ENCODE peak calls at places on chromosome 22, in eight cellular contexts. One of them, this sample, is unnamed.

GRCh38 chr22:40525250-40525884 is 111.2 kb downstream of the MRTFA start:
- DNase-seq in astrocyte of the cerebellum: no peak
- DNase-seq in RWPE1: no peak
- DNase-seq in foreskin fibroblast: peak
- DNase-seq in tibial artery: peak
- DNase-seq in PC-3: peak
- DNase-seq in A549: no peak
- DNase-seq in fibroblast of lung: peak
- DNase-seq in this sample: peak

GRCh38 chr22:33831207-33831606 is 89.1 kb downstream of the LARGE1 start:
- DNase-seq in RWPE1: no peak
- DNase-seq in A549: no peak
- DNase-seq in fibroblast of lung: no peak
- DNase-seq in PC-3: no peak
- DNase-seq in tibial artery: no peak
- DNase-seq in foreskin fibroblast: no peak
- DNase-seq in astrocyte of the cerebellum: no peak
- DNase-seq in this sample: no peak

GRCh38 chr22:30249049-30250038 is 2.8 kb upstream of the LIF start:
- DNase-seq in A549: no peak
- DNase-seq in astrocyte of the cerebellum: no peak
- DNase-seq in foreskin fibroblast: peak
- DNase-seq in fibroblast of lung: peak
- DNase-seq in RWPE1: no peak
- DNase-seq in PC-3: no peak
- DNase-seq in tibial artery: peak
- DNase-seq in this sample: no peak

GRCh38 chr22:44544523-44545433 is 46.7 kb upstream of the RTL6 start:
- DNase-seq in fibroblast of lung: no peak
- DNase-seq in A549: no peak
- DNase-seq in PC-3: no peak
- DNase-seq in foreskin fibroblast: no peak
- DNase-seq in RWPE1: no peak
- DNase-seq in tibial artery: no peak
- DNase-seq in astrocyte of the cerebellum: no peak
- DNase-seq in this sample: no peak

GRCh38 chr22:37953062-37953436 is 352 bp downstream of the C22orf23 start:
- DNase-seq in PC-3: no peak
- DNase-seq in foreskin fibroblast: no peak
- DNase-seq in fibroblast of lung: no peak
- DNase-seq in A549: peak
- DNase-seq in tibial artery: no peak
- DNase-seq in astrocyte of the cerebellum: no peak
- DNase-seq in RWPE1: peak
- DNase-seq in this sample: no peak

GRCh38 chr22:32823024-32823730 is 21.7 kb downstream of the TIMP3 start:
- DNase-seq in RWPE1: no peak
- DNase-seq in tibial artery: no peak
- DNase-seq in A549: peak
- DNase-seq in astrocyte of the cerebellum: peak
- DNase-seq in fibroblast of lung: no peak
- DNase-seq in foreskin fibroblast: peak
- DNase-seq in PC-3: peak
- DNase-seq in this sample: peak

GRCh38 chr22:44363980-44364749 is 51.4 kb upstream of the SHISAL1 start:
- DNase-seq in A549: no peak
- DNase-seq in fibroblast of lung: no peak
- DNase-seq in astrocyte of the cerebellum: no peak
- DNase-seq in foreskin fibroblast: no peak
- DNase-seq in tibial artery: peak
- DNase-seq in RWPE1: no peak
- DNase-seq in PC-3: no peak
- DNase-seq in this sample: no peak

GRCh38 chr22:35921777-35922176 is 106.8 kb downstream of the RBFOX2 start:
- DNase-seq in A549: peak
- DNase-seq in PC-3: peak
- DNase-seq in astrocyte of the cerebellum: peak
- DNase-seq in RWPE1: peak
- DNase-seq in fibroblast of lung: peak
- DNase-seq in tibial artery: peak
- DNase-seq in foreskin fibroblast: peak
- DNase-seq in this sample: peak

GRCh38 chr22:50720861-50721844 is 16.9 kb upstream of the ACR start:
- DNase-seq in tibial artery: no peak
- DNase-seq in A549: no peak
- DNase-seq in astrocyte of the cerebellum: no peak
- DNase-seq in RWPE1: no peak
- DNase-seq in fibroblast of lung: no peak
- DNase-seq in foreskin fibroblast: no peak
- DNase-seq in PC-3: no peak
- DNase-seq in this sample: no peak

GRCh38 chr22:40602231-40602630 is 34.3 kb downstream of the MRTFA start:
- DNase-seq in A549: no peak
- DNase-seq in PC-3: no peak
- DNase-seq in astrocyte of the cerebellum: no peak
- DNase-seq in fibroblast of lung: peak
- DNase-seq in RWPE1: no peak
- DNase-seq in tibial artery: no peak
- DNase-seq in foreskin fibroblast: no peak
- DNase-seq in this sample: no peak

GRCh38 chr22:23386245-23386631 is 193.9 kb downstream of the IGLL1 start:
- DNase-seq in PC-3: no peak
- DNase-seq in fibroblast of lung: no peak
- DNase-seq in RWPE1: no peak
- DNase-seq in foreskin fibroblast: no peak
- DNase-seq in astrocyte of the cerebellum: no peak
- DNase-seq in tibial artery: peak
- DNase-seq in A549: no peak
- DNase-seq in this sample: no peak

GRCh38 chr22:23904855-23905254 is 10.7 kb downstream of the MIF start:
- DNase-seq in fibroblast of lung: peak
- DNase-seq in PC-3: no peak
- DNase-seq in RWPE1: no peak
- DNase-seq in A549: no peak
- DNase-seq in foreskin fibroblast: peak
- DNase-seq in tibial artery: no peak
- DNase-seq in astrocyte of the cerebellum: no peak
- DNase-seq in this sample: no peak

GRCh38 chr22:19596680-19597398 is 72.6 kb upstream of the CLDN5 start:
- DNase-seq in A549: no peak
- DNase-seq in PC-3: no peak
- DNase-seq in fibroblast of lung: no peak
- DNase-seq in foreskin fibroblast: no peak
- DNase-seq in astrocyte of the cerebellum: no peak
- DNase-seq in RWPE1: no peak
- DNase-seq in tibial artery: no peak
- DNase-seq in this sample: no peak

GRCh38 chr22:30561402-30562154 is 12.9 kb downstream of the GAL3ST1 start:
- DNase-seq in RWPE1: no peak
- DNase-seq in astrocyte of the cerebellum: no peak
- DNase-seq in foreskin fibroblast: no peak
- DNase-seq in fibroblast of lung: no peak
- DNase-seq in tibial artery: no peak
- DNase-seq in PC-3: no peak
- DNase-seq in A549: no peak
- DNase-seq in this sample: no peak

GRCh38 chr22:49958961-49959781 is 1.4 kb upstream of the PIM3 start:
- DNase-seq in RWPE1: no peak
- DNase-seq in foreskin fibroblast: no peak
- DNase-seq in fibroblast of lung: no peak
- DNase-seq in PC-3: no peak
- DNase-seq in astrocyte of the cerebellum: no peak
- DNase-seq in tibial artery: no peak
- DNase-seq in A549: no peak
- DNase-seq in this sample: no peak

GRCh38 chr22:37061611-37062365 is 10.2 kb downstream of the KCTD17 start:
- DNase-seq in tibial artery: no peak
- DNase-seq in astrocyte of the cerebellum: no peak
- DNase-seq in PC-3: no peak
- DNase-seq in foreskin fibroblast: no peak
- DNase-seq in RWPE1: no peak
- DNase-seq in fibroblast of lung: no peak
- DNase-seq in A549: no peak
- DNase-seq in this sample: no peak

GRCh38 chr22:38271927-38272372 is 860 bp downstream of the TMEM184B start:
- DNase-seq in PC-3: peak
- DNase-seq in foreskin fibroblast: no peak
- DNase-seq in RWPE1: peak
- DNase-seq in tibial artery: no peak
- DNase-seq in A549: no peak
- DNase-seq in astrocyte of the cerebellum: no peak
- DNase-seq in fibroblast of lung: no peak
- DNase-seq in this sample: no peak

GRCh38 chr22:20135265-20135664 is 3.7 kb downstream of the ZDHHC8 start:
- DNase-seq in PC-3: no peak
- DNase-seq in RWPE1: no peak
- DNase-seq in A549: no peak
- DNase-seq in fibroblast of lung: no peak
- DNase-seq in tibial artery: no peak
- DNase-seq in astrocyte of the cerebellum: no peak
- DNase-seq in foreskin fibroblast: no peak
- DNase-seq in this sample: no peak

DNA sequence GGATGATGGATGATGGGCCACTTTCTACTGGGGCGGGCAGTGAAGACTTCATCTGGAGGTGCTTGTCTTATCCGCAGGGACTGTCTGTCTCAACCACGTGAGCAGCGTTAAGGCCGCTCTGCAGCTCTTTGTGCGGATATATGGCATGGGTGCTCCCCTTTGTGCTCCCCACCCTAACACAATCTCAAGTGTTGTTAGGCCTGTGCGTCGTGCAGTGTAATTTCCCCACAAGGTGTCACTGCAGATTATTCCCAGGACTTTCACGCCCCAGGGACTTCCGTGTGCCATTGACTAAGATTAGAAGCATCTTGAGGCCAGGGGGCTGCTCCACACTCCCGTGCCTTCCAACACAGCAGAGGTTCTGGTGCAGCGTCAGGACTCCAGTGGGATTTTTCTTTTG is 65.3 kb downstream of the TBC1D22A start:
- DNase-seq in PC-3: no peak
- DNase-seq in A549: no peak
- DNase-seq in foreskin fibroblast: no peak
- DNase-seq in RWPE1: no peak
- DNase-seq in astrocyte of the cerebellum: no peak
- DNase-seq in fibroblast of lung: no peak
- DNase-seq in tibial artery: no peak
- DNase-seq in this sample: no peak
- TF ChIP-seq CTCF in PC-3: no peak
- TF ChIP-seq CTCF in A549: no peak
- TF ChIP-seq CTCF in foreskin fibroblast: no peak
- TF ChIP-seq CTCF in RWPE1: no peak
- TF ChIP-seq CTCF in astrocyte of the cerebellum: no peak
- TF ChIP-seq CTCF in fibroblast of lung: no peak
- TF ChIP-seq CTCF in tibial artery: no peak
- TF ChIP-seq CTCF in this sample: peak

GRCh38 chr22:48690583-48691317 is 1136.9 kb downstream of the BRD1 start:
- DNase-seq in A549: no peak
- DNase-seq in RWPE1: no peak
- DNase-seq in foreskin fibroblast: no peak
- DNase-seq in astrocyte of the cerebellum: no peak
- DNase-seq in fibroblast of lung: no peak
- DNase-seq in tibial artery: no peak
- DNase-seq in PC-3: no peak
- DNase-seq in this sample: no peak
- TF ChIP-seq CTCF in A549: no peak
- TF ChIP-seq CTCF in RWPE1: no peak
- TF ChIP-seq CTCF in foreskin fibroblast: no peak
- TF ChIP-seq CTCF in astrocyte of the cerebellum: no peak
- TF ChIP-seq CTCF in fibroblast of lung: no peak
- TF ChIP-seq CTCF in tibial artery: no peak
- TF ChIP-seq CTCF in PC-3: no peak
- TF ChIP-seq CTCF in this sample: no peak

GRCh38 chr22:43272301-43272700 is 70.9 kb downstream of the SCUBE1 start:
- DNase-seq in A549: no peak
- DNase-seq in fibroblast of lung: no peak
- DNase-seq in foreskin fibroblast: no peak
- DNase-seq in PC-3: no peak
- DNase-seq in RWPE1: no peak
- DNase-seq in tibial artery: no peak
- DNase-seq in astrocyte of the cerebellum: no peak
- DNase-seq in this sample: no peak

GRCh38 chr22:43270949-43271348 is 72.2 kb downstream of the SCUBE1 start:
- DNase-seq in fibroblast of lung: no peak
- DNase-seq in A549: no peak
- DNase-seq in PC-3: no peak
- DNase-seq in tibial artery: no peak
- DNase-seq in foreskin fibroblast: no peak
- DNase-seq in RWPE1: no peak
- DNase-seq in astrocyte of the cerebellum: no peak
- DNase-seq in this sample: no peak

GRCh38 chr22:43268261-43268660 is 74.9 kb downstream of the SCUBE1 start:
- DNase-seq in astrocyte of the cerebellum: no peak
- DNase-seq in A549: no peak
- DNase-seq in PC-3: no peak
- DNase-seq in fibroblast of lung: no peak
- DNase-seq in RWPE1: no peak
- DNase-seq in foreskin fibroblast: no peak
- DNase-seq in tibial artery: no peak
- DNase-seq in this sample: no peak

GRCh38 chr22:43269325-43270040 is 73.7 kb downstream of the SCUBE1 start:
- DNase-seq in foreskin fibroblast: no peak
- DNase-seq in PC-3: no peak
- DNase-seq in fibroblast of lung: no peak
- DNase-seq in A549: no peak
- DNase-seq in tibial artery: no peak
- DNase-seq in astrocyte of the cerebellum: no peak
- DNase-seq in RWPE1: no peak
- DNase-seq in this sample: no peak

DNA sequence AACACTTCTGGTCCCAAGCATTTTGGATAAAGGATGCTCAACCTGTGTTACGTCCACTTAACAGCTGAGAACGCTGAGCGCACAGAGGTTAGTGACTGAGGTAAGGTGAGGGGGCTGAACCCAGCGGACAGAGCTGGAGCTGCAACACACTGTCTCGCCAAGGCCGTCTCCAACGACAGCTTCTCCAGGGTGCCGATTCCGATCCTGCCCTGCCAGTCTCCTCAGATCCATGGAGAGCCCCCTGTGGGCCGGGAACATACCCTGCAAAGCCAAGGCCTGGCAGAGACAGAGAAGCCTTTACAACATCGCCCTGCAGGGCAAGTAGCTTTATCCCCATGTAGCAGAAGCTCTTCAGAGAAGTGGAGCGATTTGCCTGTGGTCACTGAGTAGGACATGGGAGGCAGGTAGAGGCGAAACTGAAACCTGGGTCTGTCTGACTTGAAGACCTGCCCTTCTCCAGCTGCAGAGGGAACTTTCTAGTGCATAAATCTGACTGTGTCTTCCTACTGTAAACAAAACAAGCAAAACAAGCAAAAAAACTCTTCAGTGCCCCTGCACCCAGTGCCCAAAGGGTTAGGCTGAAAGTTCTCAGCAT is 72.8 kb downstream of the SCUBE1 start:
- DNase-seq in PC-3: peak
- DNase-seq in astrocyte of the cerebellum: no peak
- DNase-seq in A549: peak
- DNase-seq in tibial artery: no peak
- DNase-seq in fibroblast of lung: no peak
- DNase-seq in foreskin fibroblast: peak
- DNase-seq in RWPE1: no peak
- DNase-seq in this sample: no peak
- TF ChIP-seq CTCF in PC-3: peak
- TF ChIP-seq CTCF in astrocyte of the cerebellum: no peak
- TF ChIP-seq CTCF in A549: no peak
- TF ChIP-seq CTCF in tibial artery: no peak
- TF ChIP-seq CTCF in fibroblast of lung: no peak
- TF ChIP-seq CTCF in foreskin fibroblast: peak
- TF ChIP-seq CTCF in RWPE1: no peak
- TF ChIP-seq CTCF in this sample: peak

GRCh38 chr22:22371031-22371541 is 126.5 kb downstream of the VPREB1 start:
- DNase-seq in PC-3: no peak
- DNase-seq in A549: no peak
- DNase-seq in tibial artery: no peak
- DNase-seq in fibroblast of lung: no peak
- DNase-seq in astrocyte of the cerebellum: no peak
- DNase-seq in foreskin fibroblast: no peak
- DNase-seq in RWPE1: no peak
- DNase-seq in this sample: no peak
- TF ChIP-seq CTCF in PC-3: no peak
- TF ChIP-seq CTCF in A549: no peak
- TF ChIP-seq CTCF in tibial artery: no peak
- TF ChIP-seq CTCF in fibroblast of lung: peak
- TF ChIP-seq CTCF in astrocyte of the cerebellum: no peak
- TF ChIP-seq CTCF in foreskin fibroblast: no peak
- TF ChIP-seq CTCF in RWPE1: no peak
- TF ChIP-seq CTCF in this sample: no peak

This sample was measured in MCF 10A.